ENCODE peak calls at places on chromosomes 7 and 10, in seven cellular contexts. T is NCI-H1105, O is hepatocyte, Q is iris pigment epithelial cell, Z is cerebellar nuclear complex, C is AG04450, B is dermis blood vessel endothelial cell. F is an unnamed sample.

GRCh38 chr7:78736548-78736947 is 716.9 kb downstream of the MAGI2 start:
- DNase-seq in O (no peak), C (no peak), Q (no peak), Z (no peak), T (no peak), B (no peak), F (no peak)

GRCh38 chr10:5047912-5048628 is 44.4 kb upstream of the AKR1C2 start:
- DNase-seq in Z (no peak), T (no peak), Q (peak; percentile 58), B (no peak), O (no peak), C (no peak), F (no peak)

GRCh38 chr10:12262278-12262981 is 66.4 kb downstream of the CDC123 start:
- DNase-seq in C (no peak), Z (no peak), O (no peak), B (no peak), Q (no peak), T (no peak), F (peak; percentile 66)

GRCh38 chr10:121608669-121609190 is 10.5 kb upstream of the FGFR2 start:
- DNase-seq in C (no peak), B (peak; percentile 46), Q (no peak), T (no peak), Z (no peak), O (peak; percentile 80), F (peak; percentile 53)

GRCh38 chr7:77684030-77684429 is 12.2 kb upstream of the RSBN1L start:
- DNase-seq in O (peak; percentile 41), C (no peak), Z (no peak), T (no peak), Q (peak; percentile 98), B (peak; percentile 96), F (no peak)

GRCh38 chr7:12979181-12979580 is 291.7 kb downstream of the ARL4A start:
- DNase-seq in O (no peak), T (no peak), C (no peak), Z (no peak), Q (no peak), B (no peak), F (peak; percentile 45)

GRCh38 chr7:28354601-28355062 is 57.7 kb upstream of the CREB5 start:
- DNase-seq in T (no peak), C (peak; percentile 88), B (no peak), Z (no peak), O (no peak), Q (peak; percentile 71), F (peak; percentile 92)

GRCh38 chr7:2471022-2471329 is 5.2 kb downstream of the GRIFIN start:
- DNase-seq in Z (no peak), T (no peak), B (peak; percentile 38), C (no peak), O (no peak), Q (peak; percentile 77), F (no peak)

GRCh38 chr7:4790516-4790991 is 15.1 kb downstream of the AP5Z1 start:
- DNase-seq in O (no peak), Q (no peak), Z (no peak), T (no peak), C (no peak), B (no peak), F (no peak)

GRCh38 chr10:62250594-62251198 is 17.9 kb downstream of the RTKN2 start:
- DNase-seq in B (peak; percentile 55), C (no peak), Z (no peak), O (peak; percentile 61), Q (peak; percentile 83), T (no peak), F (peak; percentile 86)

GRCh38 chr7:116325517-116325916 is 115.2 kb downstream of the TES start:
- DNase-seq in B (no peak), Z (no peak), C (no peak), T (no peak), Q (peak; percentile 54), O (no peak), F (no peak)

GRCh38 chr10:124325658-124325965 is 93.1 kb downstream of the OAT start:
- DNase-seq in Z (no peak), Q (no peak), T (no peak), C (no peak), O (no peak), B (no peak), F (no peak)

GRCh38 chr10:6054884-6055283 is 7.3 kb downstream of the IL2RA start:
- DNase-seq in Z (no peak), C (no peak), T (no peak), Q (no peak), O (no peak), B (no peak), F (no peak)

GRCh38 chr7:112411186-112411795 is 39.0 kb upstream of the IFRD1 start:
- DNase-seq in O (peak; percentile 58), C (no peak), T (peak; percentile 12), Z (no peak), B (peak; percentile 80), Q (peak; percentile 60), F (peak; percentile 17)

GRCh38 chr10:65501259-65501658 is 1424.6 kb upstream of the LRRTM3 start:
- DNase-seq in T (no peak), Q (no peak), Z (no peak), O (peak; percentile 57), C (no peak), B (no peak), F (peak; percentile 37)

GRCh38 chr10:7162331-7162730 is 248.5 kb downstream of the SFMBT2 start:
- DNase-seq in B (no peak), T (no peak), O (no peak), Z (no peak), Q (no peak), C (no peak), F (no peak)

GRCh38 chr10:116336866-116337265 is 12.6 kb downstream of the CCDC172 start:
- DNase-seq in T (no peak), Z (no peak), Q (no peak), C (no peak), B (no peak), O (no peak), F (no peak)

GRCh38 chr10:119131512-119132240 is 27.8 kb downstream of the DENND10 start:
- DNase-seq in O (no peak), C (no peak), Q (peak; percentile 69), Z (no peak), T (no peak), B (peak; percentile 32), F (peak; percentile 60)

GRCh38 chr7:5699951-5700384 is 81.5 kb downstream of the RNF216 start:
- DNase-seq in T (no peak), Z (no peak), Q (peak; percentile 45), C (no peak), O (no peak), B (no peak), F (no peak)

GRCh38 chr10:72335394-72336258 is 19.1 kb downstream of the DNAJB12 start:
- DNase-seq in Z (no peak), C (no peak), Q (peak; percentile 84), T (no peak), O (peak; percentile 11), B (peak; percentile 67), F (peak; percentile 49)

GRCh38 chr7:125561006-125561405 is 631.4 kb upstream of the POT1 start:
- DNase-seq in Z (no peak), Q (no peak), B (no peak), O (no peak), C (no peak), T (no peak), F (no peak)

GRCh38 chr7:74254858-74255379 is 720 bp upstream of the RFC2 start:
- DNase-seq in Z (no peak), T (no peak), Q (no peak), O (no peak), B (peak; percentile 16), C (no peak), F (no peak)

GRCh38 chr7:68306692-68307107 is 1291.6 kb upstream of the AUTS2 start:
- DNase-seq in T (no peak), Q (no peak), B (no peak), C (no peak), O (no peak), Z (no peak), F (no peak)

GRCh38 chr7:134051020-134051419 is 76.1 kb upstream of the LRGUK start:
- DNase-seq in O (no peak), T (no peak), Q (no peak), C (no peak), B (no peak), Z (no peak), F (no peak)

GRCh38 chr10:75967491-75967890 is 536.1 kb downstream of the LRMDA start:
- DNase-seq in B (no peak), Q (no peak), Z (no peak), C (no peak), O (no peak), T (no peak), F (no peak)

GRCh38 chr7:45156516-45157272 is 897 bp upstream of the RAMP3 start:
- DNase-seq in B (no peak), T (no peak), Q (no peak), Z (no peak), C (no peak), O (no peak), F (no peak)